ENCODE peak calls at places on chromosomes 11 and 22, in nine cellular contexts. E is HAP-1; I is CD8-positive, alpha-beta memory T cell; K is neuronal stem cell; O is aorta; A is psoas muscle; X is neural progenitor cell; U is GM23338; Y is mucosa of descending colon. J is an unnamed sample. For H3K36me3 and H3K4me1, the result is how much of the 10 kb centered on the place peaks cover.

GRCh38 chr22:47601666-47602065 is 839.2 kb downstream of the TBC1D22A start:
- DNase-seq in E (no peak), I (no peak), K (no peak), O (no peak), A (no peak), X (no peak), U (no peak), Y (no peak), J (no peak)

GRCh38 chr11:121446752-121447156 is 5.4 kb upstream of the SORL1 start:
- DNase-seq in E (no peak), I (no peak), K (no peak), O (no peak), A (no peak), X (peak), U (peak), Y (no peak), J (no peak)

GRCh38 chr11:62538470-62539237 is 8.0 kb downstream of the AHNAK start:
- DNase-seq in E (no peak), I (no peak), K (no peak), O (no peak), A (no peak), X (no peak), U (no peak), Y (no peak), J (no peak)

GRCh38 chr11:35932641-35933571 is 11.0 kb upstream of the LDLRAD3 start:
- DNase-seq in E (no peak), I (no peak), K (no peak), O (no peak), A (no peak), X (no peak), U (no peak), Y (no peak), J (no peak)

GRCh38 chr11:76162336-76163288 is 43.7 kb downstream of the WNT11 start:
- DNase-seq in E (no peak), I (peak), K (no peak), O (no peak), A (no peak), X (no peak), U (no peak), Y (peak), J (no peak)

GRCh38 chr11:72823105-72823804 is 9.0 kb downstream of the ATG16L2 start:
- DNase-seq in E (no peak), I (no peak), K (no peak), O (no peak), A (no peak), X (no peak), U (no peak), Y (no peak), J (no peak)

GRCh38 chr11:9787981-9788521 is 124.2 kb downstream of the SWAP70 start:
- DNase-seq in E (no peak), I (no peak), K (no peak), O (peak), A (peak), X (no peak), U (no peak), Y (no peak), J (no peak)

GRCh38 chr11:63543711-63544110 is 7.1 kb downstream of the PLAAT4 start:
- DNase-seq in E (no peak), I (no peak), K (no peak), O (no peak), A (no peak), X (no peak), U (no peak), Y (no peak), J (no peak)

GRCh38 chr11:90294091-90294490 is 71.2 kb upstream of the CHORDC1 start:
- DNase-seq in E (no peak), I (no peak), K (no peak), O (no peak), A (no peak), X (no peak), U (no peak), Y (no peak), J (no peak)

GRCh38 chr11:114060402-114061052 is 1.0 kb downstream of the ZBTB16 start:
- DNase-seq in E (no peak), I (peak), K (peak), O (peak), A (peak), X (peak), U (peak), Y (no peak), J (peak)

GRCh38 chr11:13883589-13883988 is 78.9 kb upstream of the SPON1 start:
- DNase-seq in E (no peak), I (no peak), K (no peak), O (no peak), A (no peak), X (no peak), U (no peak), Y (no peak), J (no peak)

GRCh38 chr11:76512851-76513653 is 68.2 kb downstream of the EMSY start:
- DNase-seq in E (peak), I (no peak), K (no peak), O (no peak), A (no peak), X (peak), U (peak), Y (no peak), J (no peak)

GRCh38 chr11:111733009-111733408 is 33.2 kb downstream of the PPP2R1B start:
- DNase-seq in E (no peak), I (no peak), K (no peak), O (peak), A (peak), X (no peak), U (no peak), Y (peak), J (peak)

GRCh38 chr11:43124272-43124920 is 187.4 kb upstream of the API5 start:
- DNase-seq in E (no peak), I (no peak), K (no peak), O (no peak), A (no peak), X (no peak), U (no peak), Y (no peak), J (no peak)

GRCh38 chr11:19698493-19699292 is 13.9 kb upstream of the NAV2 start:
- DNase-seq in E (no peak), I (no peak), K (no peak), O (no peak), A (peak), X (no peak), U (no peak), Y (no peak), J (no peak)

GRCh38 chr11:71930556-71931244 is 1.9 kb downstream of the RNF121 start:
- DNase-seq in E (no peak), I (no peak), K (no peak), O (no peak), A (no peak), X (no peak), U (no peak), Y (no peak), J (no peak)

GRCh38 chr11:126585388-126586302 is 230.2 kb downstream of the ST3GAL4 start:
- DNase-seq in E (no peak), I (no peak), K (no peak), O (peak), A (peak), X (peak), U (peak), Y (no peak), J (peak)

GRCh38 chr22:50626314-50626855 is 1.6 kb downstream of the ARSA start:
- DNase-seq in E (no peak), I (no peak), K (no peak), O (no peak), A (no peak), X (no peak), U (no peak), Y (no peak), J (no peak)

GRCh38 chr11:45285931-45286632 is at the start of gene SYT13:
- DNase-seq in E (no peak), I (no peak), K (peak), O (peak), A (no peak), X (peak), U (peak), Y (peak), J (peak)

GRCh38 chr11:29527391-29527936 is 489.4 kb downstream of the KCNA4 start:
- DNase-seq in E (no peak), I (no peak), K (no peak), O (no peak), A (no peak), X (peak), U (peak), Y (no peak), J (no peak)

GRCh38 chr11:44484211-44484610 is 81.3 kb upstream of the CD82 start:
- DNase-seq in E (no peak), I (no peak), K (no peak), O (no peak), A (no peak), X (peak), U (peak), Y (no peak), J (no peak)

GRCh38 chr22:49088801-49089791 is 738.6 kb downstream of the BRD1 start:
- DNase-seq in E (no peak), I (peak), K (no peak), O (peak), A (peak), X (no peak), U (no peak), Y (no peak), J (no peak)
- H3K36me3 ChIP-seq in E (under half), I (under half), K (under half), O (under half), A (under half), X (under half), U (under half), Y (under half), J (under half)

GRCh38 chr11:66814678-66815077 is 28.6 kb upstream of the RCE1 start:
- DNase-seq in E (no peak), I (no peak), K (no peak), O (no peak), A (no peak), X (no peak), U (no peak), Y (no peak), J (no peak)
- H3K4me1 ChIP-seq in E (under half), I (under half), K (under half), O (under half), A (under half), X (under half), U (under half), Y (under half), J (under half)

GRCh38 chr11:40170076-40170475 is 1289.4 kb downstream of the LRRC4C start:
- DNase-seq in E (no peak), I (no peak), K (no peak), O (no peak), A (no peak), X (no peak), U (no peak), Y (no peak), J (no peak)
- H3K36me3 ChIP-seq in E (under half), I (under half), K (under half), O (under half), A (under half), X (under half), U (under half), Y (under half), J (under half)

GRCh38 chr22:37896181-37896592 is 9.9 kb upstream of the MICALL1 start:
- DNase-seq in E (no peak), I (peak), K (no peak), O (no peak), A (no peak), X (no peak), U (peak), Y (no peak), J (no peak)
- H3K4me1 ChIP-seq in E (under half), I (under half), K (under half), O (under half), A (under half), X (under half), U (under half), Y (under half), J (under half)

DNA sequence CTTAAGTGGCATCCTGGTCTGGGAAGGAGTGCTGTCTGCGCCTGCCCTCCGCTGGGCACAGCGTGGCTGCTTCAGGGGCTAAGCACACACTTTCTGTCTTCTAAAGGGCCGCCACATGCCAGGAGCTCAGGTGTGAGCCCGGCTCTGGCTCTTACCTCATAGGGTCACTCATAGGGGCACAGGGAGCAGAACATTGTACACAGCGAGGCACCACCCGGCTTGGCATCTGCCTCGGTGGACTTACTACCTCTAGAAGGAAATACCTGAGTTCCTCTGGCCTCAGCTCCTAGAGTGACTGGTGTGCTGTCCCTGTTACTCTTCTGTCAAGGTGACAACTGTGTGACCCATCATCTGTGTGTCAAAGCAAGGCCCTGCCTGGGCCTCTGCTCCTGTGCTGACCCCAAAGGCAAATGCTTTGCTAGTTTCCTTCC is 13.4 kb downstream of the NEAT1 start:
- DNase-seq in E (peak), I (peak), K (no peak), O (no peak), A (peak), X (no peak), U (no peak), Y (peak), J (peak)
- H3K36me3 ChIP-seq in E (half or more), I (under half), K (half or more), O (under half), A (under half), X (under half), U (under half), Y (under half), J (under half)

DNA sequence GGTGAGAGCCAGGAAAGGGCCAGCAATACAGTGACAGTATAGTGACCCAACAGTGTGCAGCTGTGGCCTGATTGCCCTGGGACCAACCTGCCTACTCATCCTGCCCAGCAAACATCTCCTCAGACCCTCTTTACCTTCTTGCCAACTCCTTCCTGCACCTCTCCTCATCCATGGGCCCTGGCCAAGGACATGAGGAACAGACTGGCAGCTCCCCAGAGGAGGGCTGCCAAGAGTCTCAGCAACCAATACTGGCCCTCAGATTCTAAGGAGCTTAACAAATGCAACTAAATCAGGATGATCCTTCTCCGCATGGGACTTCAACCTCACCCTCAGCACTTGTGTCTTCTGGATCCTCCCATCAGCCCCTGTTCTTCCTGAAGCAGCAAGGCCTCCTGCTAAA is 77.0 kb downstream of the RPL27A start:
- DNase-seq in E (no peak), I (no peak), K (no peak), O (no peak), A (peak), X (no peak), U (no peak), Y (no peak), J (peak)
- H3K4me1 ChIP-seq in E (under half), I (under half), K (under half), O (under half), A (half or more), X (under half), U (under half), Y (under half), J (under half)

DNA sequence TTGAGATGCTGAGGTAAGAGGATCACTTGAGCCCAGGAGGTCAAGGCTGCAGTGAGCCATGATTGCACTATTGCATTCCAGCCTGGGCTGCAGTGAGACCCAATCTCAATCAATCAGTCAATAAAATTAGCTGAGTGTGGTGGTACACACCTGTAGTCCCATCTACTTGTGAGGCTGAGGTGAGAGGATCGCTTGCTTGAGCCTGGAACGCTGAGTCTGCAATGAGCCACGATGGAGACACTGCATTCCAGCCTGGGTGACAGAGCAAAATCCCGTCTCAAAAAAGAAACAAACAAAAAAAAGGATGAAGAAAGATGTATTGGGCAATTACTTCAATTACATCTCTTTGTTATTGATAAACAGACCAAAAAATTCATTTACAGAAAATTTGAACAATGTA is 54.5 kb downstream of the MED15 start:
- DNase-seq in E (no peak), I (no peak), K (no peak), O (no peak), A (no peak), X (no peak), U (no peak), Y (no peak), J (no peak)
- H3K36me3 ChIP-seq in E (half or more), I (under half), K (half or more), O (under half), A (under half), X (under half), U (under half), Y (under half), J (under half)

DNA sequence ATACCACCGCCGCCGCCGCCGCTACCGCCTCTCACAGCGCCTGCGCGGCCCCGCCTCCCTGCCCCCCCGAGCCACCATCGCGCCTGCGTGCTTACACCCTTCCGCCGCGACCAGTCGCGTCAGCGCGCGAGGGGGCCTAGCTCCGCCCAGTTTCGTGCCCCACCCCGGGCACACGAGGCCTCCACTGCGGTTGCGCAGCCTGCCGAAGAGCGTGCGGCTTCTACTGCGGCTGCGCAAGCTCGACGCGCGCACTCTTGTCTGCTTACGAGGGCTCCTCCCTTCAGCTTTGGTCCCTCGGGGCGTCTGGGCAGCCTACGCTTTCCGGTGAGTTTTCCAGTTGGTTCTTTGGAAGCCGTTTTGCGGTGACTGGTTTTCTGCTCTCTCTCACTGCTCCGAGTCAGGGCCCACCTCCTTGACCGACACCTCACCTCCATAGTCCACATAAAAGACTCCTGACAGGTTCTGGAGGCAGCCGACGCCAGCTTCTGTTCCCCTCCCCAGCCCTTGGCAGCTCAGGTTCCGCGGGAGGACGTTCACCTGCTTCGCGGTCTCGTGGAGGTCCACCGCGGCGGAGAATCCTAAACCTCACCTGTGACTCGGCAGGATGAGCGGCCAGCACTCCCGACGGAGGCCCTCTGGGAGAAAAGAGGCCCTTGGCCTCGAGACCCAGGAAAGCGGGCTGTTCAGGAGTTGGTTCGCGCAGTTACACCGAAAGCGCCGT is at the start of gene PITPNB:
- DNase-seq in E (peak), I (peak), K (peak), O (peak), A (peak), X (peak), U (peak), Y (peak), J (peak)
- H3K4me1 ChIP-seq in E (under half), I (under half), K (under half), O (under half), A (under half), X (under half), U (under half), Y (under half), J (under half)

GRCh38 chr11:119202554-119202953 is 3.6 kb upstream of the CBL start:
- DNase-seq in E (no peak), I (no peak), K (no peak), O (no peak), A (no peak), X (no peak), U (no peak), Y (no peak), J (no peak)
- H3K36me3 ChIP-seq in E (under half), I (under half), K (under half), O (under half), A (under half), X (under half), U (under half), Y (under half), J (under half)

GRCh38 chr11:12807621-12808020 is 133.4 kb downstream of the TEAD1 start:
- DNase-seq in E (no peak), I (no peak), K (no peak), O (no peak), A (no peak), X (no peak), U (no peak), Y (no peak), J (no peak)
- H3K4me1 ChIP-seq in E (under half), I (under half), K (under half), O (under half), A (half or more), X (half or more), U (under half), Y (under half), J (under half)